ENCODE peak calls at places on chromosomes 4 and X, in four cellular contexts. C is left ventricle myocardium inferior; T is upper lobe of left lung; W is effector memory CD4-positive, alpha-beta T cell. E is an unnamed sample.
A peak's percentile ranks its signal among the peaks of the same experiment; 100 is the strongest.

GRCh38 chr4:186008057-186008456 is 60.9 kb upstream of the TLR3 start:
- DNase-seq in W (no peak), T (no peak), C (no peak), E (no peak)

GRCh38 chr4:85152490-85152889 is 186.0 kb upstream of the WDFY3 start:
- DNase-seq in W (no peak), C (no peak), T (no peak), E (no peak)

GRCh38 chrX:140057001-140057411 is 91.7 kb upstream of the CXorf66 start:
- DNase-seq in T (no peak), W (peak; percentile 3), C (peak; percentile 52), E (peak; percentile 33)

GRCh38 chr4:4245172-4245571 is 2.9 kb downstream of the TMEM128 start:
- DNase-seq in W (no peak), T (no peak), C (no peak), E (no peak)

GRCh38 chr4:37601527-37601926 is 84.6 kb downstream of the RELL1 start:
- DNase-seq in C (no peak), T (no peak), W (no peak), E (peak; percentile 52)

GRCh38 chr4:42560465-42560864 is 96.4 kb downstream of the ATP8A1 start:
- DNase-seq in W (no peak), C (no peak), T (no peak), E (no peak)

GRCh38 chrX:104195489-104196084 is 29.3 kb downstream of the FAM199X start:
- DNase-seq in W (no peak), C (no peak), T (no peak), E (no peak)

GRCh38 chr4:25859429-25860148 is 3.2 kb downstream of the SEL1L3 start:
- DNase-seq in W (no peak), C (no peak), T (no peak), E (no peak)

GRCh38 chr4:149999485-150000074 is 78.7 kb upstream of the DCLK2 start:
- DNase-seq in W (no peak), C (no peak), T (no peak), E (no peak)

GRCh38 chr4:184273166-184274147 is 55.8 kb upstream of the ENPP6 start:
- DNase-seq in C (no peak), T (no peak), W (no peak), E (no peak)

GRCh38 chrX:49977319-49978090 is 55.1 kb downstream of the CLCN5 start:
- DNase-seq in T (peak; percentile 2), W (no peak), C (no peak), E (no peak)

GRCh38 chr4:3789587-3789986 is 23.4 kb downstream of the ADRA2C start:
- DNase-seq in T (peak; percentile 56), W (no peak), C (no peak), E (no peak)

GRCh38 chr4:14607001-14607400 is 395.3 kb upstream of the CPEB2 start:
- DNase-seq in W (no peak), C (no peak), T (no peak), E (no peak)

GRCh38 chr4:145566767-145567166 is 52.4 kb upstream of the MMAA start:
- DNase-seq in W (no peak), T (peak; percentile 11), C (no peak), E (no peak)

GRCh38 chrX:70494441-70494840 is 49.8 kb downstream of the DLG3 start:
- DNase-seq in W (no peak), C (no peak), T (no peak), E (no peak)

GRCh38 chrX:150200820-150201287 is 162.3 kb upstream of the MAMLD1 start:
- DNase-seq in T (no peak), C (no peak), W (no peak), E (peak; percentile 95)

GRCh38 chr4:73726000-73726399 is 14.4 kb upstream of the CXCL8 start:
- DNase-seq in T (no peak), W (no peak), C (no peak), E (no peak)

GRCh38 chr4:109816082-109816442 is 500 bp downstream of the GAR1 start:
- DNase-seq in T (peak; percentile 81), W (peak; percentile 22), C (no peak), E (no peak)

GRCh38 chrX:100872161-100872560 is 2.0 kb downstream of the NOX1 start:
- DNase-seq in T (no peak), W (no peak), C (no peak), E (no peak)

GRCh38 chr4:13182136-13182535 is 302.0 kb downstream of the RAB28 start:
- DNase-seq in W (no peak), T (no peak), C (no peak), E (no peak)

GRCh38 chrX:108399427-108400165 is 38.6 kb downstream of the COL4A6 start:
- DNase-seq in W (no peak), C (no peak), T (no peak), E (no peak)

GRCh38 chrX:107398115-107398514 is 51.3 kb upstream of the FRMPD3 start:
- DNase-seq in W (no peak), T (no peak), C (no peak), E (no peak)

GRCh38 chrX:103399744-103400143 is 23.4 kb downstream of the BEX3 start:
- DNase-seq in W (no peak), T (no peak), C (no peak), E (no peak)

GRCh38 chrX:11412715-11413623 is 119.8 kb downstream of the AMELX start:
- DNase-seq in W (no peak), T (no peak), C (no peak), E (no peak)

GRCh38 chr4:101169044-101170014 is 178.0 kb downstream of the PPP3CA start:
- DNase-seq in C (peak; percentile 35), W (peak; percentile 10), T (no peak), E (peak; percentile 24)

GRCh38 chr4:153241970-153242847 is 38.0 kb downstream of the TRIM2 start:
- DNase-seq in T (no peak), C (no peak), W (no peak), E (no peak)

GRCh38 chrX:154082396-154083133 is 15.0 kb downstream of the MECP2 start:
- DNase-seq in C (no peak), T (no peak), W (no peak), E (no peak)

GRCh38 chr4:122674371-122674770 is 53.5 kb upstream of the IL21 start:
- DNase-seq in C (no peak), W (no peak), T (no peak), E (no peak)

GRCh38 chr4:128517739-128518510 is 230.3 kb upstream of the PGRMC2 start:
- DNase-seq in C (peak; percentile 40), T (no peak), W (no peak), E (peak; percentile 62)

GRCh38 chr4:2822461-2823300 is 21.0 kb upstream of the ADD1 start:
- DNase-seq in W (no peak), T (peak; percentile 56), C (peak; percentile 12), E (no peak)

GRCh38 chrX:37726346-37726745 is 40.8 kb downstream of the XK start:
- DNase-seq in W (no peak), C (no peak), T (no peak), E (no peak)

GRCh38 chr4:38162240-38162784 is 202.1 kb downstream of the PTTG2 start:
- DNase-seq in C (no peak), W (no peak), T (peak; percentile 14), E (no peak)

GRCh38 chrX:77640702-77641101 is 145.3 kb downstream of the ATRX start:
- DNase-seq in W (no peak), T (no peak), C (no peak), E (no peak)

GRCh38 chr4:176084769-176085168 is 19.1 kb downstream of the WDR17 start:
- DNase-seq in C (no peak), T (no peak), W (no peak), E (no peak)

GRCh38 chr4:11843340-11843739 is 414.6 kb upstream of the HS3ST1 start:
- DNase-seq in T (no peak), W (no peak), C (no peak), E (no peak)

GRCh38 chrX:30593435-30594200 is 16.1 kb upstream of the TASL start:
- DNase-seq in T (no peak), C (no peak), W (no peak), E (no peak)

GRCh38 chrX:54184474-54184873 is 1.4 kb upstream of the FAM120C start:
- DNase-seq in C (no peak), W (no peak), T (no peak), E (no peak)

GRCh38 chr4:23422878-23423277 is 467.0 kb downstream of the PPARGC1A start:
- DNase-seq in W (no peak), T (no peak), C (no peak), E (no peak)
- H3K27ac ChIP-seq in W (no peak overlapping the region), T (no peak overlapping the region), C (no peak overlapping the region), E (no peak overlapping the region)

GRCh38 chr4:163180087-163180486 is 13.4 kb upstream of the NAF1 start:
- DNase-seq in W (no peak), T (no peak), C (no peak), E (no peak)

GRCh38 chr4:163179207-163179606 is 12.5 kb upstream of the NAF1 start:
- DNase-seq in T (no peak), C (no peak), W (no peak), E (no peak)

GRCh38 chr4:163173713-163174112 is 7.0 kb upstream of the NAF1 start:
- DNase-seq in C (no peak), T (no peak), W (no peak), E (no peak)

GRCh38 chr4:163172666-163173065 is 6.0 kb upstream of the NAF1 start:
- DNase-seq in T (no peak), W (no peak), C (no peak), E (no peak)

GRCh38 chr4:163175971-163176958 is 9.6 kb upstream of the NAF1 start:
- DNase-seq in W (no peak), C (no peak), T (no peak), E (no peak)
- H3K27ac ChIP-seq in W (no peak overlapping the region), C (no peak overlapping the region), T (no peak overlapping the region), E (no peak overlapping the region)

DNA sequence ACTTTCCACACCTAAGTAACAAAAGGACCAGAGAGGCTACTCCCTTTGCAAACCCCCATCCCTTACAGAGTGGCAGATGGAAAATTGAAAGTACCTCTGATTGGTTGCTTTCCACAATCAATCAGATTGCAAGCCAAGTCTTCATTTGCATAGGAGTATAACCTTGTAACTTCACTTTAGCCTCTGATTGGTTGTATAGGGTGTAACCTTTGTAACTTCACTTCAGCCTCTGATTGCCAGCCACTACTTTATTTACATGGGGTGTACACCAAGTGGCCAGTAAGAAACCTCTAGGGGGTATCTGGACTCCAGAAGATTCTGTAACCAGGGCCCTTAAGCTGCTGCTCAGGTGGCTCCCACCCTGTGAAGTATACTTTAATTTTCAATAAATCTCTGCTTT is 48.6 kb downstream of the GPC4 start:
- DNase-seq in T (no peak), C (no peak), W (no peak), E (no peak)
- H3K27ac ChIP-seq in T (no peak overlapping the region), C (no peak overlapping the region), W (no peak overlapping the region), E (no peak overlapping the region)

GRCh38 chrX:13092455-13092941 is 48.1 kb upstream of the FAM9C start:
- DNase-seq in T (no peak), W (peak; percentile 77), C (no peak), E (no peak)
- H3K27ac ChIP-seq in T (peak overlapping the region; percentile 78), W (peak overlapping the region; percentile 97), C (peak overlapping the region; percentile 71), E (no peak overlapping the region)

E was measured in epithelial cell of prostate.